ENCODE peak calls at places on chromosomes 1 and 21, in nine cellular contexts. O is cardiac septum; Z is stimulated activated CD4-positive, alpha-beta T cell treated with anti-CD3 and anti-CD28 coated beads, TNF-alpha, amount 100 ng/mL, for 1 hour; X is NCI-H2029; L is activated CD4-positive, alpha-beta T cell treated with anti-CD3 and anti-CD28 coated beads, Interleukin-2, amount 10 ng/mL, durations not matched to agents 7 days and 5 days; W is head of caudate nucleus; S is fibroblast of lung; E is GM19239; F is DMS79. V is an unnamed sample.

GRCh38 chr1:62343911-62344310 is 24.7 kb upstream of the KANK4 start:
- DNase-seq in O (peak; percentile 24), Z (no peak), X (no peak), L (no peak), W (no peak), S (no peak), E (no peak), F (no peak), V (no peak)

GRCh38 chr1:179583869-179584268 is 7.8 kb upstream of the TDRD5 start:
- DNase-seq in O (no peak), Z (no peak), X (no peak), L (no peak), W (no peak), S (no peak), E (no peak), F (no peak), V (no peak)

GRCh38 chr1:164769504-164770148 is 210.6 kb downstream of the PBX1 start:
- DNase-seq in O (no peak), Z (no peak), X (no peak), L (no peak), W (no peak), S (no peak), E (no peak), F (no peak), V (no peak)

GRCh38 chr1:10916311-10916710 is 96.1 kb upstream of the TARDBP start:
- DNase-seq in O (no peak), Z (no peak), X (no peak), L (no peak), W (no peak), S (no peak), E (no peak), F (no peak), V (no peak)

GRCh38 chr1:94777281-94777680 is 42.9 kb upstream of the SLC44A3 start:
- DNase-seq in O (no peak), Z (no peak), X (no peak), L (no peak), W (no peak), S (no peak), E (no peak), F (no peak), V (no peak)

GRCh38 chr1:67834246-67834877 is 1.1 kb upstream of the GNG12 start:
- DNase-seq in O (no peak), Z (no peak), X (peak; percentile 8), L (no peak), W (no peak), S (no peak), E (no peak), F (no peak), V (no peak)

GRCh38 chr21:14889080-14889805 is 175.6 kb downstream of the NRIP1 start:
- DNase-seq in O (no peak), Z (no peak), X (no peak), L (no peak), W (no peak), S (peak; percentile 80), E (no peak), F (no peak), V (peak; percentile 71)

GRCh38 chr1:160522622-160523345 is at the start of gene SLAMF6:
- DNase-seq in O (no peak), Z (no peak), X (peak; percentile 13), L (peak; percentile 58), W (no peak), S (no peak), E (no peak), F (no peak), V (no peak)

GRCh38 chr1:27111771-27112573 is 43.0 kb downstream of the SLC9A1 start:
- DNase-seq in O (peak; percentile 92), Z (peak; percentile 25), X (peak; percentile 52), L (peak; percentile 77), W (no peak), S (peak; percentile 99), E (peak; percentile 82), F (no peak), V (peak; percentile 100)

GRCh38 chr1:85407978-85408377 is 57.0 kb downstream of the DDAH1 start:
- DNase-seq in O (no peak), Z (no peak), X (no peak), L (no peak), W (no peak), S (no peak), E (no peak), F (no peak), V (no peak)

GRCh38 chr21:42056996-42057689 is 14.0 kb upstream of the UMODL1 start:
- DNase-seq in O (no peak), Z (no peak), X (peak; percentile 97), L (no peak), W (peak; percentile 11), S (peak; percentile 90), E (no peak), F (peak; percentile 94), V (peak; percentile 93)

GRCh38 chr1:34985063-34985770 is at the start of gene TMEM35B:
- DNase-seq in O (peak; percentile 87), Z (peak; percentile 35), X (peak; percentile 8), L (peak; percentile 86), W (peak; percentile 57), S (peak; percentile 47), E (peak; percentile 71), F (peak; percentile 32), V (peak; percentile 41)

GRCh38 chr21:42652527-42653491 is 612 bp upstream of the PDE9A start:
- DNase-seq in O (no peak), Z (no peak), X (no peak), L (no peak), W (peak; percentile 69), S (peak; percentile 39), E (no peak), F (no peak), V (peak; percentile 31)

GRCh38 chr1:214422137-214422671 is 129.2 kb downstream of the PTPN14 start:
- DNase-seq in O (no peak), Z (no peak), X (no peak), L (no peak), W (no peak), S (peak; percentile 63), E (no peak), F (no peak), V (peak; percentile 94)

GRCh38 chr21:27362249-27362648 is 395.4 kb upstream of the ADAMTS5 start:
- DNase-seq in O (no peak), Z (no peak), X (no peak), L (no peak), W (no peak), S (peak; percentile 26), E (no peak), F (no peak), V (no peak)

GRCh38 chr1:222358100-222358499 is 189.8 kb downstream of the HHIPL2 start:
- DNase-seq in O (no peak), Z (no peak), X (no peak), L (no peak), W (no peak), S (no peak), E (no peak), F (no peak), V (no peak)

GRCh38 chr1:90396917-90397316 is 320.2 kb downstream of the BARHL2 start:
- DNase-seq in O (no peak), Z (no peak), X (no peak), L (no peak), W (no peak), S (no peak), E (no peak), F (no peak), V (no peak)

GRCh38 chr21:20971296-20971921 is 26.8 kb upstream of the NCAM2 start:
- DNase-seq in O (no peak), Z (no peak), X (peak; percentile 42), L (peak; percentile 13), W (peak; percentile 88), S (peak; percentile 74), E (no peak), F (no peak), V (peak; percentile 60)

GRCh38 chr1:3899776-3900149 is 309 bp downstream of the C1orf174 start:
- DNase-seq in O (no peak), Z (no peak), X (no peak), L (no peak), W (no peak), S (no peak), E (no peak), F (no peak), V (no peak)

GRCh38 chr1:202056644-202057334 is 46.4 kb downstream of the ELF3 start:
- DNase-seq in O (no peak), Z (no peak), X (peak; percentile 97), L (no peak), W (no peak), S (no peak), E (no peak), F (peak; percentile 100), V (no peak)